ENCODE peak calls at places on chromosomes 5 and 9, in seven cellular contexts. One of them, this sample, is unnamed.
A peak's percentile ranks its signal among the peaks of the same experiment; 100 is the strongest.

GRCh38 chr5:66511491-66511890 is 84.7 kb upstream of the MAST4 start:
- DNase-seq in NCI-H2081: no peak
- DNase-seq in nucleus accumbens: no peak
- DNase-seq in AG08396: no peak
- DNase-seq in A172: peak; percentile 40
- DNase-seq in NCI-H460: no peak
- DNase-seq in non-pigmented ciliary epithelial cell: no peak
- DNase-seq in this sample: no peak

GRCh38 chr9:22158275-22158674 is 149.2 kb upstream of the CDKN2B start:
- DNase-seq in NCI-H2081: no peak
- DNase-seq in nucleus accumbens: no peak
- DNase-seq in AG08396: no peak
- DNase-seq in A172: no peak
- DNase-seq in NCI-H460: peak; percentile 33
- DNase-seq in non-pigmented ciliary epithelial cell: no peak
- DNase-seq in this sample: no peak

GRCh38 chr5:68838157-68838718 is 255.6 kb upstream of the SLC30A5 start:
- DNase-seq in NCI-H2081: no peak
- DNase-seq in nucleus accumbens: no peak
- DNase-seq in AG08396: no peak
- DNase-seq in A172: no peak
- DNase-seq in NCI-H460: no peak
- DNase-seq in non-pigmented ciliary epithelial cell: no peak
- DNase-seq in this sample: no peak

GRCh38 chr5:131682824-131683223 is 47.8 kb upstream of the RAPGEF6 start:
- DNase-seq in NCI-H2081: no peak
- DNase-seq in nucleus accumbens: no peak
- DNase-seq in AG08396: no peak
- DNase-seq in A172: no peak
- DNase-seq in NCI-H460: no peak
- DNase-seq in non-pigmented ciliary epithelial cell: no peak
- DNase-seq in this sample: no peak

GRCh38 chr5:139474815-139475791 is 4.3 kb downstream of the SMIM33 start:
- DNase-seq in NCI-H2081: no peak
- DNase-seq in nucleus accumbens: no peak
- DNase-seq in AG08396: no peak
- DNase-seq in A172: no peak
- DNase-seq in NCI-H460: no peak
- DNase-seq in non-pigmented ciliary epithelial cell: no peak
- DNase-seq in this sample: no peak

GRCh38 chr5:128216285-128216684 is 132.7 kb downstream of the SLC12A2 start:
- DNase-seq in NCI-H2081: no peak
- DNase-seq in nucleus accumbens: no peak
- DNase-seq in AG08396: no peak
- DNase-seq in A172: no peak
- DNase-seq in NCI-H460: no peak
- DNase-seq in non-pigmented ciliary epithelial cell: no peak
- DNase-seq in this sample: no peak

GRCh38 chr9:81890104-81890503 is 38.1 kb upstream of the SPATA31D4 start:
- DNase-seq in NCI-H2081: no peak
- DNase-seq in nucleus accumbens: no peak
- DNase-seq in AG08396: no peak
- DNase-seq in A172: no peak
- DNase-seq in NCI-H460: no peak
- DNase-seq in non-pigmented ciliary epithelial cell: no peak
- DNase-seq in this sample: no peak

GRCh38 chr5:50564079-50564478 is 102.4 kb upstream of the PARP8 start:
- DNase-seq in NCI-H2081: no peak
- DNase-seq in nucleus accumbens: no peak
- DNase-seq in AG08396: no peak
- DNase-seq in A172: no peak
- DNase-seq in NCI-H460: no peak
- DNase-seq in non-pigmented ciliary epithelial cell: no peak
- DNase-seq in this sample: no peak

GRCh38 chr5:155147222-155147621 is 133.7 kb downstream of the KIF4B start:
- DNase-seq in NCI-H2081: no peak
- DNase-seq in nucleus accumbens: no peak
- DNase-seq in AG08396: no peak
- DNase-seq in A172: no peak
- DNase-seq in NCI-H460: no peak
- DNase-seq in non-pigmented ciliary epithelial cell: no peak
- DNase-seq in this sample: no peak

GRCh38 chr9:91741529-91741928 is 208.5 kb downstream of the ROR2 start:
- DNase-seq in NCI-H2081: no peak
- DNase-seq in nucleus accumbens: no peak
- DNase-seq in AG08396: peak; percentile 71
- DNase-seq in A172: peak; percentile 75
- DNase-seq in NCI-H460: no peak
- DNase-seq in non-pigmented ciliary epithelial cell: peak; percentile 48
- DNase-seq in this sample: no peak

GRCh38 chr5:160423025-160423554 is 1.4 kb downstream of the PTTG1 start:
- DNase-seq in NCI-H2081: peak; percentile 62
- DNase-seq in nucleus accumbens: no peak
- DNase-seq in AG08396: no peak
- DNase-seq in A172: no peak
- DNase-seq in NCI-H460: no peak
- DNase-seq in non-pigmented ciliary epithelial cell: no peak
- DNase-seq in this sample: no peak

GRCh38 chr9:133534346-133535284 is at the start of gene ADAMTSL2:
- DNase-seq in NCI-H2081: peak; percentile 87
- DNase-seq in nucleus accumbens: peak; percentile 37
- DNase-seq in AG08396: peak; percentile 85
- DNase-seq in A172: no peak
- DNase-seq in NCI-H460: no peak
- DNase-seq in non-pigmented ciliary epithelial cell: no peak
- DNase-seq in this sample: peak; percentile 48

GRCh38 chr9:117094493-117094892 is 320.4 kb downstream of the ASTN2 start:
- DNase-seq in NCI-H2081: no peak
- DNase-seq in nucleus accumbens: no peak
- DNase-seq in AG08396: no peak
- DNase-seq in A172: no peak
- DNase-seq in NCI-H460: no peak
- DNase-seq in non-pigmented ciliary epithelial cell: peak; percentile 14
- DNase-seq in this sample: no peak

GRCh38 chr5:102617857-102618187 is 119.0 kb upstream of the SLCO6A1 start:
- DNase-seq in NCI-H2081: no peak
- DNase-seq in nucleus accumbens: no peak
- DNase-seq in AG08396: no peak
- DNase-seq in A172: no peak
- DNase-seq in NCI-H460: no peak
- DNase-seq in non-pigmented ciliary epithelial cell: no peak
- DNase-seq in this sample: no peak

GRCh38 chr5:57072218-57072892 is 101.5 kb upstream of the GPBP1 start:
- DNase-seq in NCI-H2081: no peak
- DNase-seq in nucleus accumbens: no peak
- DNase-seq in AG08396: no peak
- DNase-seq in A172: no peak
- DNase-seq in NCI-H460: no peak
- DNase-seq in non-pigmented ciliary epithelial cell: no peak
- DNase-seq in this sample: no peak

GRCh38 chr9:33081128-33081851 is 4.8 kb upstream of the SMU1 start:
- DNase-seq in NCI-H2081: peak; percentile 93
- DNase-seq in nucleus accumbens: peak; percentile 30
- DNase-seq in AG08396: peak; percentile 71
- DNase-seq in A172: peak; percentile 79
- DNase-seq in NCI-H460: peak; percentile 79
- DNase-seq in non-pigmented ciliary epithelial cell: peak; percentile 68
- DNase-seq in this sample: no peak

GRCh38 chr9:122897969-122898368 is 7.2 kb downstream of the RC3H2 start:
- DNase-seq in NCI-H2081: no peak
- DNase-seq in nucleus accumbens: no peak
- DNase-seq in AG08396: peak; percentile 16
- DNase-seq in A172: no peak
- DNase-seq in NCI-H460: no peak
- DNase-seq in non-pigmented ciliary epithelial cell: no peak
- DNase-seq in this sample: no peak

This sample was measured in C1 segment of cervical spinal cord.